ENCODE peak calls at places on chromosomes 12 and 14, in four cellular contexts. One of them, this sample, is unnamed.

GRCh38 chr12:46825526-46826414 is at the start of gene SLC38A4:
- DNase-seq in endothelial cell: peak; percentile 31
- DNase-seq in activated T-cell treated with anti-CD3 and anti-CD28 coated beads for 1 hour: no peak
- DNase-seq in stromal cell of bone marrow: no peak
- DNase-seq in this sample: peak; percentile 9

GRCh38 chr14:94129758-94130414 is 482 bp upstream of the IFI27L2 start:
- DNase-seq in endothelial cell: no peak
- DNase-seq in activated T-cell treated with anti-CD3 and anti-CD28 coated beads for 1 hour: peak; percentile 11
- DNase-seq in stromal cell of bone marrow: peak; percentile 75
- DNase-seq in this sample: no peak

GRCh38 chr14:58574623-58575022 is 63.1 kb upstream of the DACT1 start:
- DNase-seq in endothelial cell: no peak
- DNase-seq in activated T-cell treated with anti-CD3 and anti-CD28 coated beads for 1 hour: no peak
- DNase-seq in stromal cell of bone marrow: no peak
- DNase-seq in this sample: no peak

GRCh38 chr12:88432536-88433462 is 147.5 kb downstream of the KITLG start:
- DNase-seq in endothelial cell: no peak
- DNase-seq in activated T-cell treated with anti-CD3 and anti-CD28 coated beads for 1 hour: no peak
- DNase-seq in stromal cell of bone marrow: no peak
- DNase-seq in this sample: no peak

GRCh38 chr14:74671789-74672188 is 41.1 kb downstream of the AREL1 start:
- DNase-seq in endothelial cell: no peak
- DNase-seq in activated T-cell treated with anti-CD3 and anti-CD28 coated beads for 1 hour: no peak
- DNase-seq in stromal cell of bone marrow: no peak
- DNase-seq in this sample: no peak

GRCh38 chr12:123474493-123475255 is 16.7 kb downstream of the SNRNP35 start:
- DNase-seq in endothelial cell: no peak
- DNase-seq in activated T-cell treated with anti-CD3 and anti-CD28 coated beads for 1 hour: no peak
- DNase-seq in stromal cell of bone marrow: no peak
- DNase-seq in this sample: no peak

GRCh38 chr14:104319489-104320241 is 181.3 kb downstream of the KIF26A start:
- DNase-seq in endothelial cell: peak; percentile 2
- DNase-seq in activated T-cell treated with anti-CD3 and anti-CD28 coated beads for 1 hour: no peak
- DNase-seq in stromal cell of bone marrow: no peak
- DNase-seq in this sample: no peak

GRCh38 chr14:33617154-33617553 is 333.7 kb downstream of the EGLN3 start:
- DNase-seq in endothelial cell: no peak
- DNase-seq in activated T-cell treated with anti-CD3 and anti-CD28 coated beads for 1 hour: no peak
- DNase-seq in stromal cell of bone marrow: peak; percentile 50
- DNase-seq in this sample: no peak

GRCh38 chr14:21069388-21070082 is 569 bp upstream of the ARHGEF40 start:
- DNase-seq in endothelial cell: peak; percentile 26
- DNase-seq in activated T-cell treated with anti-CD3 and anti-CD28 coated beads for 1 hour: no peak
- DNase-seq in stromal cell of bone marrow: no peak
- DNase-seq in this sample: no peak

GRCh38 chr12:69000540-69001243 is 67.7 kb upstream of the CPM start:
- DNase-seq in endothelial cell: no peak
- DNase-seq in activated T-cell treated with anti-CD3 and anti-CD28 coated beads for 1 hour: no peak
- DNase-seq in stromal cell of bone marrow: no peak
- DNase-seq in this sample: no peak

GRCh38 chr12:93829073-93829472 is 151.9 kb downstream of the CRADD start:
- DNase-seq in endothelial cell: no peak
- DNase-seq in activated T-cell treated with anti-CD3 and anti-CD28 coated beads for 1 hour: no peak
- DNase-seq in stromal cell of bone marrow: no peak
- DNase-seq in this sample: no peak

GRCh38 chr12:482061-482460 is 22.3 kb downstream of the B4GALNT3 start:
- DNase-seq in endothelial cell: no peak
- DNase-seq in activated T-cell treated with anti-CD3 and anti-CD28 coated beads for 1 hour: no peak
- DNase-seq in stromal cell of bone marrow: no peak
- DNase-seq in this sample: no peak

GRCh38 chr12:105164068-105164467 is 56.5 kb downstream of the WASHC4 start:
- DNase-seq in endothelial cell: no peak
- DNase-seq in activated T-cell treated with anti-CD3 and anti-CD28 coated beads for 1 hour: no peak
- DNase-seq in stromal cell of bone marrow: no peak
- DNase-seq in this sample: no peak

GRCh38 chr12:111387747-111388365 is 17.9 kb upstream of the SH2B3 start:
- DNase-seq in endothelial cell: no peak
- DNase-seq in activated T-cell treated with anti-CD3 and anti-CD28 coated beads for 1 hour: no peak
- DNase-seq in stromal cell of bone marrow: no peak
- DNase-seq in this sample: no peak

GRCh38 chr14:37048666-37049071 is 123.7 kb downstream of the SLC25A21 start:
- DNase-seq in endothelial cell: no peak
- DNase-seq in activated T-cell treated with anti-CD3 and anti-CD28 coated beads for 1 hour: no peak
- DNase-seq in stromal cell of bone marrow: no peak
- DNase-seq in this sample: no peak

GRCh38 chr12:2439332-2440100 is 355.3 kb upstream of the FKBP4 start:
- DNase-seq in endothelial cell: no peak
- DNase-seq in activated T-cell treated with anti-CD3 and anti-CD28 coated beads for 1 hour: no peak
- DNase-seq in stromal cell of bone marrow: no peak
- DNase-seq in this sample: no peak

GRCh38 chr12:117857632-117858274 is 111.0 kb downstream of the KSR2 start:
- DNase-seq in endothelial cell: peak; percentile 71
- DNase-seq in activated T-cell treated with anti-CD3 and anti-CD28 coated beads for 1 hour: peak; percentile 30
- DNase-seq in stromal cell of bone marrow: peak; percentile 25
- DNase-seq in this sample: no peak